ENCODE peak calls at places on chromosomes 5 and 9, in four cellular contexts. S is stomach, Y is ovary, O is heart left ventricle. C is an unnamed sample.
A peak's percentile ranks its signal among the peaks of the same experiment; 100 is the strongest.

GRCh38 chr9:137276757-137277328 is 683 bp upstream of the TOR4A start:
- DNase-seq in S (peak; percentile 89), Y (peak; percentile 91), O (peak; percentile 91), C (peak; percentile 61)

GRCh38 chr5:72661405-72661804 is 154.2 kb upstream of the ZNF366 start:
- DNase-seq in S (no peak), Y (no peak), O (no peak), C (no peak)

GRCh38 chr5:159175547-159175946 is 33.8 kb downstream of the RNF145 start:
- DNase-seq in S (no peak), Y (no peak), O (no peak), C (no peak)

GRCh38 chr5:50666261-50667078 is at the start of gene PARP8:
- DNase-seq in S (peak; percentile 51), Y (peak; percentile 48), O (peak; percentile 45), C (peak; percentile 49)

GRCh38 chr5:54671111-54671531 is 153.6 kb downstream of the SNX18 start:
- DNase-seq in S (no peak), Y (no peak), O (no peak), C (peak; percentile 35)

GRCh38 chr5:141149812-141150211 is at the start of gene PCDHB6:
- DNase-seq in S (no peak), Y (no peak), O (no peak), C (no peak)

GRCh38 chr9:21789541-21790037 is 12.8 kb upstream of the MTAP start:
- DNase-seq in S (peak; percentile 65), Y (no peak), O (peak; percentile 41), C (peak; percentile 86)

GRCh38 chr5:5675511-5675910 is 253.0 kb downstream of the ICE1 start:
- DNase-seq in S (no peak), Y (no peak), O (no peak), C (no peak)

GRCh38 chr5:55708732-55709131 is 3.4 kb downstream of the SLC38A9 start:
- DNase-seq in S (no peak), Y (no peak), O (no peak), C (peak; percentile 55)

GRCh38 chr5:2719332-2719731 is 32.1 kb downstream of the IRX2 start:
- DNase-seq in S (no peak), Y (no peak), O (no peak), C (no peak)

GRCh38 chr5:67246108-67246507 is 49.5 kb upstream of the CD180 start:
- DNase-seq in S (no peak), Y (peak; percentile 30), O (no peak), C (peak; percentile 54)

GRCh38 chr9:126690431-126691051 is 76.8 kb downstream of the LMX1B start:
- DNase-seq in S (peak; percentile 73), Y (no peak), O (peak; percentile 51), C (peak; percentile 72)

GRCh38 chr9:28970241-28970654 is 1397.0 kb upstream of the C9orf72 start:
- DNase-seq in S (no peak), Y (no peak), O (no peak), C (no peak)

GRCh38 chr5:57683036-57683600 is 200.5 kb upstream of the ACTBL2 start:
- DNase-seq in S (no peak), Y (no peak), O (no peak), C (no peak)

GRCh38 chr5:89282038-89282831 is 399.3 kb upstream of the MEF2C start:
- DNase-seq in S (no peak), Y (no peak), O (no peak), C (no peak)

DNA sequence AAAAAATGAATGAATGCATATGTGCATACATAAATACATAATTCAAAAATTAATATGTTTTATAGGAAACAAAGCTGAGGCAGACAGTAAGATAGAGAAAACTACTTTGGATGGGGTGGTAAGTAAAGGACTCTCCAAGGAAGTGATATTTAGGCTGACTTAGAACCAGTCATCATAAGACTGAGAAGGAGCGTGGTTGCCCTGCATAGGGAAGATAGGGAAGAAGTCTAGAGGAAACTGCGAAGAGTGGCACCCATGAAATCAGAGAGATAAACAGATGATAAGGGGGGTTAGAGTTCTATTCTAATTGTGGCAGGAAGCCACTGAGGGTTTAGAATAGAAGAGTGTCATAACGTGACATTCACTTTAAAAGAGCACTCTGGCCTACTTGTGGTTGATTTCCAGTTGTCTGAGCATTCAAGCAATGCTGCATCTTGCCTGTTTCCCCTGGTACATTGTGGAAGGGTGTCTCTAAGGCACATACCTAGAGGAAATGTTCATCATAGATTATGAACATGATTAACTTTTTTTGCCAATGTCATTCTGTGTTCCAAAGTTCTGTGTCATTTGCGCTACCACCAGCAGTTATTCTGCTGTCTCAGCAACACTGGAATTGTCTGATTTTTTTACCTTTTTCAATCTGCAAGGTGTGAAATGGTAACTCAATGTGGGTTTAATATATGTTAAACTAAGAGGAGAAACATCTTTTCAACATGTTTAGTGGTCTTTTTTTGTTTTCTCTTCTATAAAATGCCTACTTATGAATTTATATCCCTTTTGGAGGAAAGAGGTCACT is 49.4 kb upstream of the GRAMD2B start:
- DNase-seq in S (no peak), Y (no peak), O (no peak), C (no peak)
- TF ChIP-seq POLR2A in S (no peak), Y (no peak), O (no peak), C (no peak)

GRCh38 chr5:37867634-37868033 is 27.8 kb upstream of the GDNF start:
- DNase-seq in S (no peak), Y (no peak), O (no peak), C (no peak)
- TF ChIP-seq CTCF in S (no peak), Y (no peak), O (no peak), C (no peak)

GRCh38 chr5:132764671-132765070 is 12.4 kb downstream of the SEPTIN8 start:
- DNase-seq in S (no peak), Y (no peak), O (no peak), C (no peak)
- H3K4me1 ChIP-seq in S (peaks cover 17% of the 10 kb centered on the region), Y (peaks cover 5% of the 10 kb centered on the region), O (peaks cover 15% of the 10 kb centered on the region), C (peaks cover 7% of the 10 kb centered on the region)

GRCh38 chr9:129988607-129989361 is 54.2 kb downstream of the FNBP1 start:
- DNase-seq in S (no peak), Y (no peak), O (no peak), C (no peak)
- TF ChIP-seq POLR2A in S (no peak), Y (no peak), O (no peak), C (no peak)

DNA sequence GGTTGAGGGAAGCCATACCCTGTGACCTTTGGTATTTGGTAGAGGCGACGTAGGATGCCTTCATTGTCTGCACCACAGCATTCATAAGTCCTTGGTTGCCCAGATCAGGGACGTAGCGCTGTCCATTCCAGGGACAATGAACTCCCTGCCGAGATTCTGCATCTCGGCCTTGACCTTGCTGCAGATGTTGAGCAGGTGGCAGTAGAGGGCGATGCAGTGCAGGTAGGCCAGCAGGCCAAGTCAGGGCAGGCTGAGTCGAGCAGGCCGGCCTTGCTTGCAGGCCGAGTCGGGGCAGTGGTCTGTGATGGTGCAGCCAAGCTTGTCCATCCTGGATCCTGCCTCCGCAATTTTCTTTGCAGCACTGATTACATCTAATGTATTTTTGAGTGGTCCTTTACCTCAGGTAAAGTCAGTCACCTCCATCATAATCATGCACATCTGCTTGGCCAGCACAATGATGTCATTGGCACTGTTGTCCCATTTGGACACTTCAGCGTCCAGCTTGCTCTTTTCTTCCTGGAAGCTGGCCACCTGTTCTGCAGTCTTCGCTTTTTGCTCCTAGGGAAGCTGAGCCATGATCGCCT is 93.4 kb upstream of the CCDC112 start:
- DNase-seq in S (peak; percentile 41), Y (no peak), O (no peak), C (no peak)
- TF ChIP-seq CTCF in S (peak; percentile 13), Y (no peak), O (no peak), C (no peak)

DNA sequence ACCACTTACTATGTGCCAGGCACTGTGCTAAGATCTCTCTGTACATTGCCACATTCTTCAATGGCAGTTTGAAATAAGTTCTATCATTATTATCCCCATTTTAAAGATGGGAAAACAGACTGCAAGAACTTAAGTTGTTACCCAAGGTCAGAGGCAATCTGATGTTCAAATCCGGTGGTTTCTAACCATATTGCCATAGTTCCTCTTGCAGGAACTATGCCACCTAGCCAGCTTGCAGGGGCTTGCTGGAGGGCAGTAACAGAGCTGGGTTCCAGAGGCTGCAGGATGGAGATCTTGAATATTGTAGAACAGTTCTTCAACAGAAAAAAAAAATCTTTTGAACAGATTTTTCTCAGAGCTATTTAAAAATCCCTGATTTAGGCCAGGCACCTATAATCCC is 71.8 kb upstream of the TNFAIP8 start:
- DNase-seq in S (no peak), Y (no peak), O (no peak), C (no peak)
- H3K4me1 ChIP-seq in S (peaks cover 45% of the 10 kb centered on the region), Y (no peaks in the 10 kb centered on the region), O (peaks cover 1% of the 10 kb centered on the region), C (peaks cover 51% of the 10 kb centered on the region)

DNA sequence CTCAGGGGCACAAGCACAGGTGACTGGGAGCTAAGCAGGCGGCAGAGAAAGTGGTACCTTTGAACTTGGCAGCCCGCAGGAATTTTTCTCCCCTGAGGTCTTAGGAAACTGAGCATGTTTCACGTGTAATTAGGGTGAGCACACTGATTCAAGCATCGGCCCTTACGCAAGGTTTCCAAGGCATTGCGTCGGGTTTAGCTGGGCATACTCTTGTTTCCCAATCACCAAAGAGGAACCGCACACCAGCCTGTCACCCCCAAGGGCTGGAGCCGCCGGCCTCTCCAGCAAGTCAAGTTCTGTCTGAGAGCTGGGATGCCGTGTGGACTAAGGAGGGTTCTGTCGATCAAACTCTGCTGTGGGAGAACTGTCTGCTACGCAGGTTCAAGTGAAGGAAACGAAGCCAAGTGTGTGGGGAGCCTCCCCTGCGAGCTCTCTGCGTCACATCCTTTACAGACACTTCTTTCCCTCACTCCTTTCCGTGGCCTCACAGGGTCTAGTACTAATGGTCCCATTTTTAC is 53.0 kb downstream of the ERGIC1 start:
- DNase-seq in S (peak; percentile 54), Y (peak; percentile 63), O (peak; percentile 73), C (peak; percentile 79)
- TF ChIP-seq POLR2A in S (no peak), Y (peak; percentile 19), O (no peak), C (peak; percentile 57)

DNA sequence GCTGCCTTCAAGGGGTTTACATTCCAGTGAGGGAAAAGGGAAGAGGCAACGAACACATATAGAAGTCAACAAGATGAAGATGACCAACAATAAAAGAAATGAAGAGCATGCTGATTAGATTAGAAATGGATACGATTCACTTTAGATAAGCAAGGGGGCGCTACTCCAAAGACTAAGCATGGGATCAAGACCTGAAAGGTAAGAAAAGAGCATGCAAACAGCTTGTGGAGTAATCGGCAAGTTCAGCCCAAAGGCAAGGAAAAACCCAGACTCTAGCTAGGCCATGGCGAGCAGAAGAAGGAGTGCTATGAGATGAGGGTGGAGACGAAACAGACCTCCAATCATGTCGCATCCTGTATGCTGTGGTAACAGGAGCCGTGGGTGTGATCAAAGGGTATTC is 124.4 kb downstream of the FANCC start:
- DNase-seq in S (no peak), Y (no peak), O (no peak), C (no peak)
- TF ChIP-seq CTCF in S (no peak), Y (no peak), O (no peak), C (no peak)

DNA sequence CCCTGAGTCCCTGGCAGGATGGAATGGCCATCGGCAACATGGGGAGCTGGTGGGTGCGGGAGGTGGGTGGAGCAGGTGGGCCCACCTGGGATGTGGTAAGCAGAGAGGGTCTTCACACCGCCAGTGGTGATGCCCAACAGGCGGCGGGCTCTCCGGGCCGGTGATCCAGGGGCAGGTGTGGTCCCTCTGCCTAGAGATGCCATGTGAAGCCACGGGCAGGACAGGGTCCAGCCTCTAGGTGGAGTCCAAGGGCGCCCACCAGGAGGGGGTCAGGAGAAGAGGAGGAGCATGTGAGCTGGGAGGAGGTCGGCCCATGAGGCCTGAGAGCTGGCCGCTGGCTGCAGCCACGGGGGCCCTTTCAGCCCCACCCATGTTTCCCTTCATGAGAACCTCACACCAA is 221.1 kb downstream of the FANCC start:
- DNase-seq in S (no peak), Y (no peak), O (peak; percentile 26), C (no peak)
- H3K4me1 ChIP-seq in S (peaks cover 48% of the 10 kb centered on the region), Y (peaks cover 15% of the 10 kb centered on the region), O (peaks cover 38% of the 10 kb centered on the region), C (peaks cover 57% of the 10 kb centered on the region)

GRCh38 chr9:68973619-68974018 is 40.3 kb downstream of the PRKACG start:
- DNase-seq in S (no peak), Y (no peak), O (no peak), C (no peak)
- TF ChIP-seq POLR2A in S (no peak), Y (no peak), O (no peak), C (no peak)

C was measured in body of pancreas.